ENCODE peak calls at places on chromosomes 3 and 15, in four cellular contexts. K is lower leg skin, V is H54, H is ovary. N is an unnamed sample.

GRCh38 chr15:75696854-75697259 is 15.8 kb downstream of the CSPG4 start:
- DNase-seq in V (no peak), H (no peak), K (no peak), N (no peak)

GRCh38 chr15:28921925-28922711 is 36.3 kb downstream of the APBA2 start:
- DNase-seq in K (no peak), V (no peak), H (no peak), N (no peak)

GRCh38 chr3:54621181-54621580 is 306.7 kb downstream of the LRTM1 start:
- DNase-seq in K (no peak), H (no peak), V (no peak), N (no peak)

GRCh38 chr15:70227122-70227521 is 129.4 kb upstream of the TLE3 start:
- DNase-seq in V (no peak), K (no peak), H (no peak), N (no peak)

GRCh38 chr3:74613060-74613459 is 1.4 kb downstream of the CNTN3 start:
- DNase-seq in H (no peak), K (no peak), V (no peak), N (no peak)

GRCh38 chr3:133467780-133468179 is 67.9 kb downstream of the BFSP2 start:
- DNase-seq in V (no peak), H (no peak), K (no peak), N (no peak)

GRCh38 chr15:41017051-41017735 is 63.9 kb downstream of the CHAC1 start:
- DNase-seq in H (no peak), V (no peak), K (no peak), N (no peak)

GRCh38 chr3:47712398-47712797 is 69.3 kb downstream of the SMARCC1 start:
- DNase-seq in K (no peak), V (no peak), H (no peak), N (no peak)

GRCh38 chr3:155377861-155378260 is 84.4 kb upstream of the STRIT1 start:
- DNase-seq in V (no peak), K (no peak), H (no peak), N (no peak)

GRCh38 chr3:10255835-10256234 is 7.6 kb downstream of the TATDN2 start:
- DNase-seq in H (no peak), K (no peak), V (no peak), N (no peak)

GRCh38 chr3:9183011-9183410 is 66.4 kb downstream of the SRGAP3 start:
- DNase-seq in V (no peak), H (no peak), K (no peak), N (no peak)

GRCh38 chr3:80668100-80668499 is 900.3 kb upstream of the ROBO1 start:
- DNase-seq in H (no peak), V (no peak), K (no peak), N (no peak)

GRCh38 chr3:39989746-39990145 is 180.3 kb downstream of the MYRIP start:
- DNase-seq in K (no peak), V (no peak), H (no peak), N (peak; percentile 82)

GRCh38 chr15:96416934-96417759 is 86.6 kb downstream of the NR2F2 start:
- DNase-seq in H (no peak), K (no peak), V (no peak), N (no peak)

GRCh38 chr3:21839592-21839991 is 88.6 kb upstream of the ZNF385D start:
- DNase-seq in H (no peak), V (peak; percentile 3), K (no peak), N (no peak)

GRCh38 chr15:94312946-94313345 is 81.6 kb downstream of the MCTP2 start:
- DNase-seq in H (no peak), V (no peak), K (no peak), N (no peak)

GRCh38 chr3:98482717-98483482 is 14.6 kb upstream of the OR5K2 start:
- DNase-seq in H (no peak), V (no peak), K (no peak), N (no peak)

GRCh38 chr3:121529308-121529707 is 16.5 kb downstream of the POLQ start:
- DNase-seq in V (no peak), H (no peak), K (no peak), N (no peak)

GRCh38 chr15:48955967-48956366 is 7.8 kb downstream of the SHC4 start:
- DNase-seq in V (no peak), K (no peak), H (no peak), N (no peak)

GRCh38 chr3:174859109-174859735 is at the start of gene NAALADL2:
- DNase-seq in V (no peak), H (no peak), K (no peak), N (no peak)

GRCh38 chr15:99507016-99507731 is 58.6 kb upstream of the MEF2A start:
- DNase-seq in H (peak; percentile 78), V (no peak), K (no peak), N (peak; percentile 89)

GRCh38 chr3:24318668-24319287 is 175.9 kb downstream of the THRB start:
- DNase-seq in H (no peak), K (no peak), V (no peak), N (no peak)

GRCh38 chr15:48358681-48359152 is 27.5 kb downstream of the DUT start:
- DNase-seq in V (no peak), H (no peak), K (no peak), N (no peak)

GRCh38 chr3:158313344-158313927 is 203.5 kb downstream of the RSRC1 start:
- DNase-seq in K (no peak), V (no peak), H (no peak), N (no peak)

GRCh38 chr15:88454867-88455810 is 12.0 kb downstream of the MRPL46 start:
- DNase-seq in V (peak; percentile 51), K (no peak), H (peak; percentile 43), N (peak; percentile 87)

GRCh38 chr15:31277335-31278055 is 49.1 kb upstream of the KLF13 start:
- DNase-seq in H (no peak), V (no peak), K (no peak), N (peak; percentile 77)

GRCh38 chr15:85314653-85315052 is 65.8 kb upstream of the AKAP13 start:
- DNase-seq in H (no peak), V (no peak), K (no peak), N (no peak)

GRCh38 chr15:98565566-98565965 is 82.8 kb upstream of the IGF1R start:
- DNase-seq in V (no peak), H (no peak), K (no peak), N (no peak)

GRCh38 chr15:67107014-67107812 is 41.8 kb downstream of the SMAD3 start:
- DNase-seq in V (peak; percentile 65), H (peak; percentile 63), K (peak; percentile 51), N (no peak)

GRCh38 chr3:197454014-197454413 is 101.8 kb downstream of the BDH1 start:
- DNase-seq in K (no peak), H (no peak), V (no peak), N (no peak)

GRCh38 chr3:197458179-197458707 is 97.5 kb downstream of the BDH1 start:
- DNase-seq in K (no peak), V (peak; percentile 30), H (no peak), N (no peak)

GRCh38 chr3:197460002-197460401 is 95.8 kb downstream of the BDH1 start:
- DNase-seq in V (no peak), K (no peak), H (no peak), N (no peak)

GRCh38 chr3:197458906-197459470 is 96.8 kb downstream of the BDH1 start:
- DNase-seq in K (no peak), V (no peak), H (no peak), N (no peak)

DNA sequence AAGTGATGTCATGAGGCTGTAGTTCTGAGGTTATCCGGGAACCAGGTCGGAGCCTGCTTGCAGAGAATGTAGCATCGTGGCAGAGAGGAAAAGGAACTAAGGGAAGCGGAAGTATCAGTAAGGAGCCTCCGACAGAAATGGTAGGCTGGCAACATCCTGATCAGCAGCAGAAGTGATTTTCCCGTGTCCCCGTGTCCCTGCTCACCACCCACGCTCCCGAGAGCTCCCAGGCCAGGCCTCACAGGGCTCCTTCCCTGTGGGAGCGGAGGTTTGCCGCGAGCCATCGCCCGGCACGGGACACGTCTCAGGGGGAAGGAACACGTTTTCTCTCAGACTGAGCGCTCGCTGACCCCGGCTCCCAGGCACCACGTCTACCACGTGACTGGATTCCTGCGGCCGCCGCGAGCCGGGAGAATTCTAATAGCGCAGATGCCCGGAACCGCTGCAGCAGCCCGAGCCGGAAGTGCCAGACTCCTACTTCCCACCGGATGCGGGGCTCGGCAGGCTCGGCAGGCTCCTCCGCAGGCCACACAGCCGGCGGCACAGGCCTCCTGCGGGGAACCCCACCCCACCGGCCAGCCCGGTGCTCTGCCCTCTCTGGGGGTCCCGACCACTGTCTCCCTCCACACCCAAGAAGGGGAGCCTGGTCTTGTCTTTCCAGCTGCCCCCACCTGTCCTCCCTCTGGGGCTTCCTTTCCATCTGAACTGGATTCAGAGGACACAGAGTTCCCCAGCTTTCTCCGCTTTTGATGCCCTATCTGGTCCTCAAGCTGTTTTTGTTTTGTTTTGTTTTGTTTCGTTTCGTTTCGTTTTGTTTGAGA is 99.3 kb downstream of the BDH1 start:
- DNase-seq in V (peak; percentile 71), H (peak; percentile 83), K (peak; percentile 78), N (peak; percentile 96)
- TF ChIP-seq POLR2A in V (peak; percentile 27), H (no peak), K (no peak), N (no peak)

DNA sequence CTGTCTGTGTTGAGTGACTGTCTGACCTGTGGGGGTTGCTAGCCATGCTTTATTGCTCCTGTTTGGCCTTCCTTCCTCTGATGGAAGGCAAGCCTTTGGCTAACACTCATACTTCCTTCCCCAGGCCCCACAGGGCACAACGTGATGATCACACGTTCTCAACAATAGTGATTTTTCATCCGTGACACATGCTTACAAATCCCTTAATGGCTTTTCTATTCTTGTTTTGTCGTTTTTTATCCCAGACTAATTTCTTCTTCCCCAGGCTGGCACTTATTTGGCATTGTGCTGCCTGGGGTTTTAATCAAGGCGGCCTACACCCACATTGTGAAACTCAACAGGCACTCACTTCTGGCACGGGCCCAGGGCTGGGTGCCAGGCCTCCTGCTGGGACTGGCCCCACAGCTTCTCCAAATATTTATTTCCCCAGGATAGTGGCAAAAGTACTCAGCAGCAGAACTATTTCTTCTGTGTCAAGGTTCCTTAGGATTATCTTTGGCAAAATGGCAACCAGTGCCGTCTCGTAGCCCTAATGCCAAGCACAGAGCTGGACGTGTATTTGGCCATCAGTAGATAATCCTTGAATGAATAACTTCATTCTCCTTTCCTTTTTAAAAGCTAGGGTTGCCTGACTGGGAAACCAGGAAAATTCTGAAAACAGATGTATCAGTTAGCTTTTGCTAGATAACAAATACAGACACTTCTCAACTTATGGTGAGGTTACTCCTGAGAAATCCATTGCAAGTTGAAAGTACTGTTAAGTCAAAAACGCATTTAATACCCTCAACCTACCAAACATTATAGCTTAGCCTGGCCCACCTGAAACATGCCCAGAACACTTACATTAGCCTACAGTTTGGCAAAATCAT is 30.6 kb downstream of the CMTM7 start:
- DNase-seq in V (peak; percentile 57), K (peak; percentile 91), H (peak; percentile 62), N (peak; percentile 8)
- TF ChIP-seq POLR2A in V (no peak), K (no peak), H (no peak), N (no peak)

GRCh38 chr3:50237754-50238548 is 1.9 kb downstream of the GNAI2 start:
- DNase-seq in K (peak; percentile 83), V (peak; percentile 88), H (peak; percentile 74), N (peak; percentile 96)
- TF ChIP-seq POLR2A in K (no peak), V (peak; percentile 61), H (no peak), N (peak; percentile 27)

DNA sequence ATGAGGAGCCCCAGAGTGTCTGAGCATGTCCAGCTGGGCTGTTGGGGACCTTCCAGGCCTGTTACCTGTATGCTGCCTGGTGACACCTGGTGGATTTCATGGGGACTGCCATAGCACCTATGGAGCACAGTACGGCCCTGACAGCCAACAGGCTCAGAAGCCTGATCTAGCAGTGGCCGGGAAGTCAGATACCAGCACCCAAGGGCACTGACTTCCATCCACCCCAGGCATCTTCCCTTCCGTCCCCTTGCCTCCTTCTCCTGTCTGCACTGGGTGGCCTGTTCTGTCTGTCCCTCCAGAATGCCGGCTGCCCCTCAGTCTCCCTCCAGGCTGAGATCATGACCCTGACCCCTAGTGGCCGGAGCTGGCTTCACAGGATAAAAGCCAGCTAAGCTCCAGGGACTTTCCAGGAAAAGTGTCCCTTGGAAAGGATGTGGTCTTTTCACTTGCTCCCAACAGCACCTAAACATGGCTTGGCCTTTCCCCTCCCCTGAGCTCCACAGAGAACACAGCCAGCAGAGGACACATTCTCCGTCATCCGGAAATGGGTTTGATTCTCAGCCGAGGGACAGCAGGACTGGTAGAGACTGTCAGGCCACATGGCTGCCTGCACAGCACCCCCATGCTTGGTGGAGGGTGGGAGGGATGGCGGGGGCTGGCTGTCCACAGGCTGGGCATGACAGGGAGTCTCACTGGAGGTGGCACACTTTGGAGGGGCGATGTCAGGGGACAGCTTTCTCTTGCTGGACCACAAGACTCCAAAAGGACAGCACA is 9.5 kb downstream of the RPS17 start:
- DNase-seq in V (no peak), K (peak; percentile 39), H (peak; percentile 60), N (no peak)
- TF ChIP-seq POLR2A in V (no peak), K (no peak), H (no peak), N (no peak)

N was measured in esophagus muscularis mucosa.